ENCODE peak calls at places on chromosomes 12 and 14, in five cellular contexts. O is heart left ventricle, R is fibroblast of the aortic adventitia, S is esophagus squamous epithelium, K is WTC11. C is an unnamed sample.

GRCh38 chr12:115473257-115473956 is 789.4 kb upstream of the TBX3 start:
- DNase-seq in R (no peak), S (no peak), K (no peak), O (no peak), C (no peak)

GRCh38 chr12:131825146-131825892 is 2.9 kb upstream of the MMP17 start:
- DNase-seq in R (peak; percentile 68), O (no peak), S (no peak), K (no peak), C (no peak)

GRCh38 chr12:49284672-49285071 is 10.3 kb upstream of the PRPH start:
- DNase-seq in R (no peak), S (no peak), K (no peak), O (no peak), C (no peak)

GRCh38 chr12:93009533-93009932 is 80.4 kb upstream of the EEA1 start:
- DNase-seq in K (no peak), R (no peak), S (no peak), O (no peak), C (no peak)

GRCh38 chr14:22610931-22611330 is 12.8 kb downstream of the ABHD4 start:
- DNase-seq in R (no peak), S (no peak), O (no peak), K (no peak), C (no peak)

GRCh38 chr12:3061129-3061857 is 15.9 kb upstream of the TSPAN9 start:
- DNase-seq in K (no peak), R (peak; percentile 81), S (no peak), O (no peak), C (no peak)

GRCh38 chr14:96162741-96163140 is 41.9 kb upstream of the BDKRB2 start:
- DNase-seq in O (no peak), R (peak; percentile 56), S (no peak), K (no peak), C (no peak)

GRCh38 chr14:30225171-30225570 is 297.5 kb upstream of the PRKD1 start:
- DNase-seq in S (no peak), K (no peak), O (no peak), R (no peak), C (no peak)

GRCh38 chr14:72643317-72643801 is 250.5 kb downstream of the DPF3 start:
- DNase-seq in R (peak; percentile 97), S (no peak), O (no peak), K (no peak), C (peak; percentile 15)

GRCh38 chr14:102605026-102605425 is 12.6 kb downstream of the RCOR1 start:
- DNase-seq in O (no peak), R (no peak), S (no peak), K (no peak), C (no peak)

GRCh38 chr14:86799244-86799647 is 1193.7 kb downstream of the GALC start:
- DNase-seq in K (no peak), O (no peak), S (no peak), R (peak; percentile 99), C (no peak)

GRCh38 chr12:49968431-49968830 is 4.3 kb upstream of the AQP6 start:
- DNase-seq in S (no peak), R (no peak), O (no peak), K (no peak), C (no peak)

GRCh38 chr14:37858733-37859132 is 263.3 kb downstream of the TTC6 start:
- DNase-seq in S (no peak), K (no peak), O (no peak), R (no peak), C (no peak)

GRCh38 chr12:14995583-14996425 is 23.0 kb downstream of the PDE6H start:
- DNase-seq in S (no peak), K (no peak), R (peak; percentile 91), O (no peak), C (no peak)

GRCh38 chr12:75446857-75447256 is 33.7 kb upstream of the GLIPR1 start:
- DNase-seq in O (no peak), K (no peak), S (no peak), R (peak; percentile 82), C (no peak)

GRCh38 chr12:124730455-124730932 is 133.2 kb downstream of the SCARB1 start:
- DNase-seq in O (peak; percentile 58), K (no peak), R (peak; percentile 61), S (no peak), C (no peak)

GRCh38 chr12:262817-263216 is at the start of gene SLC6A13:
- DNase-seq in K (no peak), O (no peak), S (no peak), R (no peak), C (no peak)

GRCh38 chr12:131559517-131560516 is 151.1 kb upstream of the SFSWAP start:
- DNase-seq in O (no peak), K (no peak), S (no peak), R (no peak), C (no peak)

GRCh38 chr12:68480526-68480925 is 130.2 kb upstream of the RAP1B start:
- DNase-seq in O (no peak), R (no peak), K (no peak), S (no peak), C (no peak)

GRCh38 chr12:16891673-16892072 is 285.7 kb upstream of the LMO3 start:
- DNase-seq in K (no peak), S (no peak), O (no peak), R (no peak), C (no peak)

GRCh38 chr14:72888636-72889201 is 5.2 kb downstream of the DPF3 start:
- DNase-seq in S (no peak), O (no peak), K (no peak), R (peak; percentile 39), C (no peak)

GRCh38 chr12:76639646-76640045 is 80.1 kb upstream of the OSBPL8 start:
- DNase-seq in R (no peak), O (no peak), S (no peak), K (no peak), C (no peak)

GRCh38 chr12:115930336-115930735 is 347.2 kb downstream of the MED13L start:
- DNase-seq in O (no peak), R (no peak), K (no peak), S (no peak), C (no peak)

GRCh38 chr12:131098178-131098981 is 144.7 kb downstream of the ADGRD1 start:
- DNase-seq in R (no peak), K (peak; percentile 1), S (no peak), O (peak; percentile 5), C (no peak)

GRCh38 chr14:103905861-103906456 is 22.3 kb upstream of the TDRD9 start:
- DNase-seq in K (peak; percentile 61), S (no peak), R (no peak), O (no peak), C (no peak)

GRCh38 chr12:89669197-89669596 is 39.4 kb downstream of the ATP2B1 start:
- DNase-seq in S (no peak), K (no peak), R (no peak), O (no peak), C (no peak)

GRCh38 chr14:52112336-52113018 is 43.6 kb upstream of the NID2 start:
- DNase-seq in O (no peak), K (no peak), R (peak; percentile 56), S (no peak), C (no peak)

GRCh38 chr14:61145903-61146411 is 135.2 kb downstream of the TMEM30B start:
- DNase-seq in K (no peak), O (no peak), R (peak; percentile 90), S (no peak), C (peak; percentile 19)

DNA sequence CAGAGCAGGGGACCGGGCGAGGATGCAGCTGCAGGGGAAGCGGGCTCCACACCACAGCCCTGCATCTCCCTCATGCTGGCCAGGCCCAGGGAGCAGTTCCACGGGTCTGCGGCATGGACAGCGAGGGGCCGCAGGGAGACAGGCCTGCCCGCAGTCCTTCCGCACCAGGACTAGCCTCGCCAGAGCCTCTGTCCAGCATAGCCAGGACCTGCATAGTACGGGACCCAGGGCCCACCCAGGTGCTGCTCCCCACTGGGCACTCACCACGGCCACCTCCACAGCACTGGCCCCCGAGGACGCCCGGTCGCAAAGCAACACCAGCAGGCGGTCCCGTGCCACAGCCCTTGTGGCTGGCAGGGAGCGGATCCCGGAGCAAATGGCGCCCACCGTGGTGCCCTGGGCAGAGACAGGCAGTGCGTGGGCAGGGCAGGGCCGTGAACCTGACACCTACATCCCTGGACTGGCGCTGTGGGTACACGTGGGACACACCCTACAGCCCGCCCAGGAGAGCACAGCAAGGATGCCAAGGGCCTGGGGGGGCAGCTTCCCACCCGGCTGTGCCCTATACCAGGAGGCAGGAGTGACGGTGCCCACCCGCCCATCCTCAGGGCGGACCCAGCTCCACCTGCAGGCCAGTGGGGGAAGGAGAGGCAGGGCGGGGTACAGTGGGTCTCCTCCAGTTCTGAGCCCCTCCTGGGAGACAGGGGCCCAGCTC is 23.8 kb downstream of the JAG2 start:
- DNase-seq in K (peak; percentile 13), R (no peak), S (no peak), O (no peak), C (no peak)
- TF ChIP-seq CTCF in K (no peak), R (no peak), S (no peak), O (no peak), C (no peak)

DNA sequence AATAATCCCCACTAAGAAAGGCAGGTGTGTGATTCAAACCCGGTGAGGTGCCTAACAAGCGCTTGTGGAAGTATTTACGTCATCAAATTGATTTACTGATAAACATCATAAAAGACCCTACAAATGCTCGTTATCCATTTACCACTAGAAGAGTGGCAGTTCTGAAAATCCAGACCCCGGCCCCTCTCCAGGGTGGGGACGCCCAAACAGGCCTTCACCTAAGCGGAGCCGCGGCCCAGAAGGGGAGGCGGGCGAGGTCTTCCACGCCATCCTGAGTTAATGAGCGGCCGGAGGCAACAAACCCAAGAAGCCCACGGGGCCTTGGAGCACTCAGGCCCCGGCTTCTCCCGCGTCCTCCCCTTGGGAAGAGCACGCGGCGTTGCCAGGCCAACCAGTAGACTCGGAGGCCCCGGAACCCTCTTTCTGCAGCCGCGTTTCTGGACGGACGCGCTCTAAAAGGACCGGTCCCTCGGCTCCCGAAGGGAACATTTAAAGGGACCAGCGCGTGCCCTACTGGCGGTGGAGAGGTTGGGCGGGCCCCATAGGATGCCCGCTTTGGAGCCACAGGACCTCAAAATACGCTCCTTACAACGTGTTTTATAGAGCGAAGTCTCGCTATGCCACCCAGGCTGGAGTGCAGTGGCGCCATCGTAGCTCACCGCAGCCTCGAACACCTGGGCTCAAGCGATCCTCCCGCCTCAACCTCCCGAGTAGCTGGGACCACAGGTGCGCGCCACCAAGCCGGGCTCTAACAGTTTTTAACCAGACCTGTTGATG is 3.5 kb downstream of the PTPN21 start:
- DNase-seq in O (peak; percentile 81), R (peak; percentile 89), S (no peak), K (peak; percentile 86), C (no peak)
- TF ChIP-seq CTCF in O (peak; percentile 41), R (peak; percentile 42), S (peak; percentile 12), K (no peak), C (peak; percentile 57)

GRCh38 chr14:49487238-49487637 is 98.9 kb downstream of the RPS29 start:
- DNase-seq in R (no peak), S (no peak), O (no peak), K (no peak), C (no peak)
- TF ChIP-seq CTCF in R (no peak), S (no peak), O (no peak), K (no peak), C (no peak)

DNA sequence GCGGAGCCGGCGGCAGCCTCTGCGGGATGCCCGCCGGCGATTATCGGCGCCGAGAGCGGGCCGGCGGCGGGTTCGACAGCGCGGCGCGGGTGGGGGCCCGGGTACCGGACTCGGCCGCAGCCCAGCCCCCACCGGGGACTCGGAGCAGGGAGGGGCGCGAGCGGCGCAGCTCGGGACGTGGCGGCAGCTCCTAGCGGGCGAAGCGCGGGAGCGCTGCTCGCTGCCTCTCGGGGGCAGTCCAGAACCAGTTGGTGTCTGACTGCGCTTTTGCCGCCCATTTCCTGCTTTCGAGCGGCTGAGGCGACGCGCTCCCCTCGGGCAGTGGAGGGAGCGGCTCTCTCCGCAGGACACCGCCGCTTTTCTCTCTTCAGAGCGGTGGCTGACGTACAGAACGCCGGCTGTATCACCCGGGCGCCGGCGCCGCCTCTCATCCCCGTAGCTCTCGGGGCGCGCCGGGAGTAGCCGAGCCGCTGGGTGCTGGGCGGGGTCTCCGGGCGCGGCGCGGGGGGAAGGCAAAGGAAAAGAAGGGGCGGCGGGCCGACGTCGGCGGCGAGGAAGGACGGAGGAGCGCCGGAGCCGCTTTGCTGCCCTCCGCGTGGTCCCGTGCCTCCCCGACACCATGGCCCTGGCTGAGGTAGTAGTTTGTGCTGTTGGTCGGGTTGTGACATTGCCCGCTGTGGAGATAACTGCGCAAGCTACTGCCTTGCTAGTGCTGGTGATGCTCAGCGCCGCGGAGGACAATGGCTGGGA is 136.6 kb downstream of the MON2 start:
- DNase-seq in S (peak; percentile 40), O (peak; percentile 89), R (peak; percentile 81), K (peak; percentile 83), C (peak; percentile 34)
- TF ChIP-seq CTCF in S (peak; percentile 39), O (peak; percentile 47), R (peak; percentile 53), K (no peak), C (peak; percentile 65)